ENCODE peak calls at places on chromosomes 3 and 15, in seven cellular contexts. S is spleen, T is BE2C, R is sigmoid colon, Y is kidney epithelial cell, Z is lower leg skin, E is IMR-90. D is an unnamed sample.

GRCh38 chr15:28942521-28943035 is 56.8 kb downstream of the APBA2 start:
- DNase-seq in S (peak; percentile 70), T (no peak), R (peak; percentile 32), Y (no peak), Z (peak; percentile 54), E (no peak), D (no peak)

GRCh38 chr15:64285871-64286270 is 70.1 kb downstream of the CSNK1G1 start:
- DNase-seq in S (no peak), T (no peak), R (no peak), Y (no peak), Z (no peak), E (no peak), D (no peak)

GRCh38 chr3:173065543-173065970 is 75.5 kb downstream of the SPATA16 start:
- DNase-seq in S (no peak), T (no peak), R (no peak), Y (no peak), Z (no peak), E (peak; percentile 6), D (peak; percentile 2)

GRCh38 chr15:66024998-66025397 is 155.7 kb downstream of the RAB11A start:
- DNase-seq in S (peak; percentile 20), T (peak; percentile 54), R (no peak), Y (no peak), Z (no peak), E (no peak), D (no peak)

GRCh38 chr3:174356596-174356995 is 502.5 kb upstream of the NAALADL2 start:
- DNase-seq in S (no peak), T (no peak), R (no peak), Y (no peak), Z (no peak), E (no peak), D (peak; percentile 22)

GRCh38 chr3:32326791-32327190 is 64.9 kb upstream of the CMTM7 start:
- DNase-seq in S (no peak), T (no peak), R (no peak), Y (no peak), Z (no peak), E (no peak), D (no peak)

GRCh38 chr3:33317963-33318708 is 40.9 kb downstream of the FBXL2 start:
- DNase-seq in S (no peak), T (no peak), R (no peak), Y (no peak), Z (no peak), E (no peak), D (no peak)

GRCh38 chr15:33149919-33150318 is 44.6 kb downstream of the FMN1 start:
- DNase-seq in S (no peak), T (no peak), R (no peak), Y (peak; percentile 72), Z (no peak), E (peak; percentile 30), D (peak; percentile 71)

GRCh38 chr15:26051771-26052685 is 188.9 kb upstream of the ATP10A start:
- DNase-seq in S (no peak), T (no peak), R (peak; percentile 82), Y (no peak), Z (no peak), E (no peak), D (peak; percentile 6)

GRCh38 chr15:59360896-59361295 is 11.8 kb downstream of the MYO1E start:
- DNase-seq in S (no peak), T (no peak), R (no peak), Y (no peak), Z (no peak), E (no peak), D (no peak)

GRCh38 chr15:58298883-58299282 is 132.9 kb upstream of the LIPC start:
- DNase-seq in S (no peak), T (no peak), R (no peak), Y (no peak), Z (no peak), E (no peak), D (no peak)

GRCh38 chr3:15309662-15310335 is 22.6 kb downstream of the SH3BP5 start:
- DNase-seq in S (no peak), T (no peak), R (peak; percentile 58), Y (no peak), Z (peak; percentile 74), E (no peak), D (no peak)

GRCh38 chr3:170622369-170623159 is 36.7 kb upstream of the SLC7A14 start:
- DNase-seq in S (no peak), T (peak; percentile 95), R (peak; percentile 77), Y (peak; percentile 12), Z (peak; percentile 87), E (peak; percentile 99), D (peak; percentile 98)
- TF ChIP-seq CTCF in S (no peak), T (peak; percentile 21), R (no peak), Y (no peak), Z (no peak), E (peak; percentile 15), D (no peak)

GRCh38 chr3:50165388-50166308 is 10.5 kb downstream of the SEMA3F start:
- DNase-seq in S (no peak), T (peak; percentile 43), R (no peak), Y (no peak), Z (no peak), E (peak; percentile 47), D (peak; percentile 68)
- H3K4me3 ChIP-seq in S (peak overlapping the region; percentile 15), T (no peak overlapping the region), R (no peak overlapping the region), Y (no peak overlapping the region), Z (no peak overlapping the region), E (no peak overlapping the region), D (no peak overlapping the region)

DNA sequence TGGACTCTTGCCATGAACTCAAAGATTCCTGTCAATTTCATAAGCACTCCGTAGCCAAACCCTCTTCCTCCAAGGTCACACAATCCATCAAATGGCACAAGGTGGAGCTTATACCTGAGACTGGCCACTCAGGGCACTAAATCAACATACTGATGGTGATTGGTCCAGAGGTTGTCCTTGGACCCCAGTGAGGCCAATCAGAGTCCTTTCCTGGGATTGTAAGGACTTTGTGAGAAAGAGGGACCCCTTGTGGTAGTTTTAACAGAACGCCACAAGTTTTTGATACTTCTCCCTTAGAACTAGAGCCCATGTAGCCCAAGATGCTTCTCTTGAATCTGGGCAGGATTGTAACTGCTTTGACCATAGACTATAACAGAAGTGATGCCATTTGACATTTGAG is 44.4 kb upstream of the LARS2 start:
- DNase-seq in S (no peak), T (peak; percentile 12), R (no peak), Y (no peak), Z (no peak), E (peak; percentile 18), D (no peak)
- TF ChIP-seq CTCF in S (no peak), T (peak; percentile 21), R (no peak), Y (no peak), Z (no peak), E (no peak), D (no peak)

DNA sequence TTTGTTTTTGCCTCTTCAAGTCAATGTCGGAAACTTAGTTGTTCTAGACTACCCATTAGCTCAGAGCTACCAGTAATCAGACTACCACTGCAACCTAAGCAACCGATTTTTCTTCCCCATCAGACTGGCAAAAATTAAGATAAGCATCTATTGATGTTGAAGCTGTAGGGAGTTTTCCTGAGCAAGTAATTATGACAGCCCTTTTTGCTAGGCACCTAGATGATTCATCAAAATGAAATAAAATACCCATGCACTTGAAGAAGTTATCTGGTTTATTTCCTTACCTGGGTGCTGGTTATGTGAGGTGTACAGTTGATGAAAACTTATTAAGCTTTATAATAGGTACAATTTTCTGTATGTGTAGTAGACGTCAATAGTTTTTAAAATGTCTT is 554 bp upstream of the COMMD4 start:
- DNase-seq in S (no peak), T (no peak), R (no peak), Y (no peak), Z (no peak), E (no peak), D (no peak)
- H3K4me3 ChIP-seq in S (peak overlapping the region; percentile 97), T (peak overlapping the region; percentile 81), R (peak overlapping the region; percentile 84), Y (peak overlapping the region; percentile 31), Z (no peak overlapping the region), E (peak overlapping the region; percentile 93), D (peak overlapping the region; percentile 79)

DNA sequence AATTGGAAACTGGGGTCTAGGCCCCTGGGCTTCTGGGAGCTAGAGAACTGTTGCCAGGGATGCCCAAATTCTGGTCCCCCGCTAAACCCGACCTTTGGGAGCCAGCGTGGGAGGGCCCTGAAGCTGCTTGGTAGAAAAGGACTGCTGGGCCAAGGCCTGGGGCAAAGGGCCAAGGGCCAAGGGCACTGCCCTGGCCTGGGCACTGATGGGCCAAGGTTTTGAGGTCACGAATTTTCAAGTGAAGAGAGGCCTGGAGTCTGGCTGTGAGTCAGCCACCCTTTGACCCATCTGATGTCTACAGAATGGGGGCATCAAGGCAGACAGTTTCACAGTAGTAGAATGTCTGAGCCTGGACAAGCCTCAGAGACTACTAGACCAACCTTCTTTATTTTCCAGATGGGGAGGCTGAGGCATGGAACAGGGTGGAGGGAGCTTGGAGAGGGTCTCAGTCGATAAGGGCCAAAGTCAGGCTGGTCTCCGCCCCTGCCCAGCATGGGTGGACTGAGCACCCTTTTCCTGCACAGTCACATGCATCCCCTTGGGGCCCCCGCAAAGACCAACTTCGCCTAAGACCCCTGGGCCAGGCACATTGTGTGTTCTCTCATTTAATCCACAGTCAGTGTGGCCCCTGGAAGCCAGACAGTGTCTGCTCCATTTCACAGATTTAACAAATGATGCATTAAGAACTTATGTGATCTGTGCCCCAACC is 66.3 kb downstream of the ATP2B2 start:
- DNase-seq in S (peak; percentile 66), T (no peak), R (no peak), Y (no peak), Z (no peak), E (peak; percentile 15), D (no peak)
- TF ChIP-seq CTCF in S (no peak), T (no peak), R (no peak), Y (no peak), Z (no peak), E (no peak), D (no peak)

DNA sequence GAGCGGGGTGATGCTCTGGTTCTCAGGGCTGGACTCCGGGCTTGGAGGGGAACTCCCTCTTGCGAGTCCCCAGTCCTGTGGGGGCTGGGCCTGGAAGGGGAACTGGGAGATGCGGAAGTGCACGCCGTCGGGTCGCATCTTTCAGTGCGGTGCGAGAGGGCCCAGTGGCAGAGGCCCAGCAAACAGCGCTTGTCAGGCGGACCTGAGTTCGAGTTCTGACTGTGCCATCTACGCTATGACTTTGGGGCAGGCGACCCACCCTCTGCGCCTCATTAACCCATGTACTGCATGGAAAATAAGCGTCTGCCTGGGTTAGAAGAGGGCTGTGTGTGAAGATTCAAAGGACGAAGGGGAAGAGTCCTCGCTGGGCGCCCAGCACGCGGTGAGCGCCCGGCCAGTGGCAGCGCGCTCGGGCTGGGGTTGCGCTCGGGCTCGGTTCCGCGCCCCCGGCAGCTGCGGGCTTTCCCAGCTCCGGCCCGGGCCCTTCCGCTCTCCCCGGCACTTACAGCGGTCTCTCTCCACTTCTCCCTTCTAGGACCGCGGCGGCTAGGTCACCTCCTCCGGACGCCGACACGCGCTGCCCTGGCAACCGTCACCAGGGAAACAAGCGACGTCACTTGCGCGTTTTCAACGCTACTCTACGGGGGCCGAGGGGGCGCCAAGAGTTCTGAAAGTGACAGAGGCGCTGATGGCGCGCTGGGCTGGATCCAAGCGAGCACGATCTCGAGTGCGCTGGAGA is at the start of gene CCDC13:
- DNase-seq in S (peak; percentile 99), T (peak; percentile 90), R (peak; percentile 97), Y (peak; percentile 62), Z (peak; percentile 99), E (peak; percentile 84), D (peak; percentile 90)
- H3K4me3 ChIP-seq in S (peak within 1 kb of the TSS; percentile 78), T (peak within 1 kb of the TSS; percentile 59), R (peak within 1 kb of the TSS; percentile 61), Y (peak within 1 kb of the TSS; percentile 45), Z (peak within 1 kb of the TSS; percentile 11), E (peak within 1 kb of the TSS; percentile 46), D (peak within 1 kb of the TSS; percentile 54)

D was measured in foreskin fibroblast.